ENCODE peak calls at places on chromosomes 11 and 22, in six cellular contexts. B is A549, V is K562, D is endothelial cell of umbilical vein, F is HepG2, Y is GM12878. W is an unnamed sample.

GRCh38 chr11:20450829-20451228 is 63.3 kb downstream of the PRMT3 start:
- DNase-seq in V (no peak), Y (no peak), D (no peak), F (no peak), B (no peak), W (no peak)

GRCh38 chr11:12785901-12786300 is 111.7 kb downstream of the TEAD1 start:
- DNase-seq in F (no peak), B (no peak), Y (no peak), V (no peak), D (no peak), W (no peak)

GRCh38 chr11:44729718-44730117 is 3.0 kb downstream of the TSPAN18 start:
- DNase-seq in Y (no peak), V (no peak), D (peak), B (no peak), F (no peak), W (peak)

GRCh38 chr11:68412593-68413475 is 47.7 kb upstream of the PPP6R3 start:
- DNase-seq in D (no peak), Y (peak), V (no peak), B (no peak), F (no peak), W (no peak)

GRCh38 chr22:27633296-27633871 is 168.2 kb downstream of the MN1 start:
- DNase-seq in V (no peak), D (no peak), Y (no peak), B (no peak), F (peak), W (no peak)

GRCh38 chr11:7480132-7480531 is 5.2 kb upstream of the OLFML1 start:
- DNase-seq in D (no peak), B (no peak), F (no peak), Y (no peak), V (no peak), W (no peak)

GRCh38 chr11:133901316-133901715 is 55.5 kb downstream of the IGSF9B start:
- DNase-seq in Y (no peak), D (no peak), B (no peak), F (no peak), V (no peak), W (no peak)

GRCh38 chr11:110200241-110200640 is 96.2 kb downstream of the RDX start:
- DNase-seq in V (no peak), F (no peak), B (no peak), Y (no peak), D (peak), W (no peak)

GRCh38 chr11:116276051-116277044 is 496.4 kb downstream of the BUD13 start:
- DNase-seq in D (peak), B (peak), Y (no peak), F (peak), V (peak), W (peak)

GRCh38 chr11:116035972-116036371 is 531.8 kb upstream of the CADM1 start:
- DNase-seq in Y (no peak), B (no peak), V (no peak), F (no peak), D (no peak), W (no peak)

GRCh38 chr11:105799728-105800462 is 190.0 kb downstream of the GRIA4 start:
- DNase-seq in B (no peak), Y (no peak), D (no peak), F (no peak), V (no peak), W (no peak)

GRCh38 chr22:30251661-30252226 is 5.2 kb upstream of the LIF start:
- DNase-seq in V (no peak), Y (no peak), F (no peak), D (no peak), B (no peak), W (no peak)

GRCh38 chr22:17159504-17159951 is 451 bp upstream of the HDHD5 start:
- DNase-seq in B (peak), D (no peak), Y (no peak), F (no peak), V (no peak), W (peak)

GRCh38 chr11:67316882-67317364 is 13.6 kb downstream of the SSH3 start:
- DNase-seq in Y (no peak), B (peak), F (no peak), V (no peak), D (no peak), W (no peak)

GRCh38 chr22:19876314-19876940 is 21.8 kb upstream of the GNB1L start:
- DNase-seq in D (peak), B (no peak), Y (no peak), F (no peak), V (no peak), W (no peak)

GRCh38 chr11:134120143-134120850 is 51.4 kb downstream of the JAM3 start:
- DNase-seq in D (peak), V (no peak), F (no peak), B (no peak), Y (no peak), W (no peak)

GRCh38 chr22:31630331-31631329 is 31.4 kb downstream of the PISD start:
- DNase-seq in F (peak), Y (no peak), B (peak), V (peak), D (peak), W (peak)

GRCh38 chr11:6570691-6571427 is 32.6 kb downstream of the RRP8 start:
- DNase-seq in D (no peak), F (no peak), V (no peak), B (no peak), Y (no peak), W (no peak)

GRCh38 chr11:12085371-12086251 is 24.8 kb upstream of the MICAL2 start:
- DNase-seq in V (no peak), D (no peak), B (peak), F (peak), Y (no peak), W (no peak)

GRCh38 chr11:77752518-77752917 is 68.0 kb downstream of the RSF1 start:
- DNase-seq in Y (no peak), B (no peak), F (no peak), V (no peak), D (no peak), W (no peak)

GRCh38 chr11:62394825-62395538 is 23.9 kb upstream of the SCGB1A1 start:
- DNase-seq in Y (peak), D (peak), B (peak), V (peak), F (peak), W (peak)

GRCh38 chr11:1935156-1936071 is 11.7 kb upstream of the MRPL23 start:
- DNase-seq in V (no peak), B (no peak), Y (no peak), F (no peak), D (no peak), W (no peak)

GRCh38 chr11:48031602-48032001 is 51.2 kb downstream of the PTPRJ start:
- DNase-seq in D (no peak), V (no peak), Y (no peak), F (no peak), B (no peak), W (peak)

GRCh38 chr11:73506038-73506437 is 91.9 kb downstream of the FAM168A start:
- DNase-seq in D (no peak), B (no peak), V (no peak), F (no peak), Y (no peak), W (no peak)

GRCh38 chr22:21009638-21010425 is 5.1 kb upstream of the P2RX6 start:
- DNase-seq in D (peak), Y (no peak), B (no peak), V (peak), F (peak), W (peak)

GRCh38 chr11:95944623-95945022 is 20.7 kb upstream of the MTMR2 start:
- DNase-seq in Y (no peak), F (no peak), V (no peak), D (no peak), B (no peak), W (no peak)

GRCh38 chr11:117735350-117735977 is 61.6 kb downstream of the DSCAML1 start:
- DNase-seq in F (no peak), B (no peak), Y (no peak), V (no peak), D (no peak), W (no peak)

GRCh38 chr11:26820739-26821138 is 98.9 kb upstream of the SLC5A12 start:
- DNase-seq in D (no peak), V (no peak), Y (no peak), F (no peak), B (no peak), W (no peak)

GRCh38 chr11:121892131-121892681 is 223.8 kb downstream of the BLID start:
- DNase-seq in V (no peak), B (no peak), Y (no peak), F (no peak), D (peak), W (no peak)

GRCh38 chr11:12160231-12160630 is 49.8 kb downstream of the MICAL2 start:
- DNase-seq in F (no peak), D (no peak), B (no peak), Y (no peak), V (no peak), W (no peak)

GRCh38 chr11:72712168-72712721 is 38.0 kb upstream of the PDE2A start:
- DNase-seq in Y (no peak), B (no peak), F (no peak), V (no peak), D (no peak), W (no peak)

GRCh38 chr11:72067266-72067665 is 13.1 kb downstream of the NUMA1 start:
- DNase-seq in V (no peak), F (no peak), Y (no peak), D (peak), B (no peak), W (no peak)

GRCh38 chr11:121870202-121871045 is 245.6 kb downstream of the BLID start:
- DNase-seq in D (no peak), Y (no peak), V (no peak), B (no peak), F (peak), W (no peak)

GRCh38 chr11:119942021-119942420 is 195.9 kb downstream of the TRIM29 start:
- DNase-seq in D (no peak), B (no peak), V (peak), Y (no peak), F (no peak), W (no peak)

GRCh38 chr22:32745251-32745995 is 56.1 kb upstream of the TIMP3 start:
- DNase-seq in Y (no peak), F (no peak), V (no peak), B (no peak), D (no peak), W (peak)

GRCh38 chr11:66685276-66686099 is 7.8 kb upstream of the RBM4B start:
- DNase-seq in V (no peak), B (no peak), F (no peak), Y (no peak), D (no peak), W (no peak)

GRCh38 chr11:92948116-92948515 is 21.3 kb upstream of the MTNR1B start:
- DNase-seq in B (peak), D (no peak), F (peak), Y (no peak), V (no peak), W (no peak)
- TF ChIP-seq MYC in B (no peak), D (no peak), F (no peak), Y (no peak), V (no peak), W (no peak)

DNA sequence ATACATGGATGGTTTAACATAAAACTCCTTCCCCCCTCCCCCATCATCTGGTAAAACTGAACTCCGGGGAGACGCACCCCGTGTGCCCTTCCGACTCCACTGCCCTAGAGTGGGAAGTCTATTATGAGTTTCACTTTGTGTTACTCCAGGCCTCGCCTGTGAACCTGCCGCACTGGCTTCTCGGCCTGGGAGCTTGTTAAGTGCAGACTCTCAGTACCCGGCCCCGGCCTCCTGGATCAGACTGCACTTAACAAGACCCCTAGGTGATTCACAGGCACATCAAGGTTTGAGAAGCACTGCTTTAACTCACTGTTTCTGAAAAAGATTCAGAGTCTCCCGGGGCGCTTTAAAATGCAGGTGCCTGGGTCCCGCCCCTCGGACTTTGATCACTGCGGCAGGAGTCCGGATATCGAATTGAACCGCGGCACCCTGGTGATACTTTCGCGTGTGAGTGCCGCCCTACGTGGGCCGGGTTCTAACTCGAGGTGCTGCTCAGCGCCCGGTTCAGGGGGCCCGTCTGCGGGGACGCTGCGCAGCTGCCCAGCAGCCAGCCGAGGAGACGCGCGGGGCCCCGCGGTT is 3.6 kb downstream of the PTGDR2 start:
- DNase-seq in V (no peak), Y (no peak), F (no peak), B (no peak), D (no peak), W (no peak)
- TF ChIP-seq POLR2A in V (no peak), Y (no peak), F (no peak), B (no peak), D (no peak), W (no peak)

GRCh38 chr11:69558519-69558941 is 77.1 kb downstream of the LINC01488 start:
- DNase-seq in V (no peak), D (no peak), B (no peak), Y (no peak), F (no peak), W (no peak)
- TF ChIP-seq MYC in V (no peak), D (no peak), B (no peak), Y (no peak), F (no peak), W (no peak)

GRCh38 chr22:43955040-43955882 is at the start of gene SAMM50:
- DNase-seq in D (peak), V (peak), Y (peak), F (peak), B (peak), W (peak)
- TF ChIP-seq POLR2A in D (peak), V (peak), Y (peak), F (peak), B (peak), W (peak)

DNA sequence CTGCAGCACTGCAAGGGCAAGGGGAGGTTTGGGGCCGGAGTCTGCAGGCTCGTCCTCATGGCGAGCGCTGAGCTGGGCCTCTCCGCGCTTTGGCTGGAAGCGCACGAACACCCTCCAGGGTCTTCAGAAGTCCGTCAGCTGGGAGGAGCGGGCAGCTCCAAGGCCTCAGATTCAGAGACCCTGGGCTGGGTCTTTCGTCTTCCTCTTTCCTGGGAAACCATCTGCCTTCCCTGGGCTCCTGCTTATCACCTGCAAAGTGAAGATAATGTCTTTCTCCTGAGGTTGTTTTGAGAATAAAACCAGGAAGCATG is 525.6 kb downstream of the BRD1 start:
- DNase-seq in D (no peak), F (no peak), B (no peak), Y (no peak), V (no peak), W (no peak)
- TF ChIP-seq MYC in D (no peak), F (no peak), B (no peak), Y (no peak), V (no peak), W (no peak)

GRCh38 chr11:32892355-32893090 is at the start of gene QSER1:
- DNase-seq in F (peak), V (peak), Y (no peak), D (peak), B (peak), W (peak)
- TF ChIP-seq POLR2A in F (peak), V (peak), Y (peak), D (peak), B (peak), W (peak)

GRCh38 chr11:99198215-99198614 is 177.5 kb downstream of the CNTN5 start:
- DNase-seq in V (no peak), B (no peak), F (no peak), Y (no peak), D (no peak), W (no peak)
- TF ChIP-seq MYC in V (no peak), B (no peak), F (no peak), Y (no peak), D (no peak), W (no peak)